ENCODE peak calls at places on chromosomes 11 and 22, in seven cellular contexts. L is osteocyte, S is HFF-Myc, Z is H1, V is heart right ventricle, N is neural progenitor cell, F is tibial nerve. Q is an unnamed sample.

GRCh38 chr22:49789289-49790141 is 38.2 kb downstream of the BRD1 start:
- DNase-seq in L (no peak), S (no peak), Z (no peak), V (peak; percentile 56), N (no peak), F (peak; percentile 30), Q (no peak)

GRCh38 chr11:7528514-7529049 is 14.8 kb downstream of the PPFIBP2 start:
- DNase-seq in L (no peak), S (no peak), Z (no peak), V (no peak), N (no peak), F (no peak), Q (no peak)

GRCh38 chr11:19455731-19456130 is 215.0 kb upstream of the E2F8 start:
- DNase-seq in L (no peak), S (no peak), Z (no peak), V (peak; percentile 32), N (no peak), F (no peak), Q (no peak)

GRCh38 chr22:31082606-31083376 is 1.7 kb downstream of the SMTN start:
- DNase-seq in L (no peak), S (no peak), Z (peak; percentile 79), V (peak; percentile 79), N (peak; percentile 45), F (no peak), Q (peak; percentile 56)

GRCh38 chr11:118081241-118081958 is 4.5 kb downstream of the TMPRSS4 start:
- DNase-seq in L (no peak), S (no peak), Z (no peak), V (no peak), N (no peak), F (no peak), Q (no peak)

GRCh38 chr11:5553347-5553746 is 5.0 kb upstream of the OR52H1 start:
- DNase-seq in L (no peak), S (no peak), Z (no peak), V (no peak), N (no peak), F (no peak), Q (no peak)

GRCh38 chr11:69810289-69811118 is 8.7 kb downstream of the FGF3 start:
- DNase-seq in L (no peak), S (no peak), Z (no peak), V (no peak), N (no peak), F (no peak), Q (no peak)

GRCh38 chr22:20238567-20239062 is 29.5 kb downstream of the RTN4R start:
- DNase-seq in L (no peak), S (no peak), Z (peak; percentile 87), V (peak; percentile 63), N (peak; percentile 85), F (no peak), Q (peak; percentile 64)

GRCh38 chr11:16278273-16278672 is 78.1 kb downstream of the SOX6 start:
- DNase-seq in L (no peak), S (no peak), Z (no peak), V (no peak), N (no peak), F (no peak), Q (no peak)

GRCh38 chr11:96254087-96254486 is 88.9 kb downstream of the MAML2 start:
- DNase-seq in L (no peak), S (no peak), Z (no peak), V (no peak), N (no peak), F (no peak), Q (no peak)

GRCh38 chr11:130110325-130111108 is 40.8 kb downstream of the APLP2 start:
- DNase-seq in L (no peak), S (no peak), Z (no peak), V (no peak), N (no peak), F (no peak), Q (no peak)

GRCh38 chr11:115990004-115990447 is 485.8 kb upstream of the CADM1 start:
- DNase-seq in L (no peak), S (no peak), Z (peak; percentile 90), V (peak; percentile 27), N (peak; percentile 74), F (no peak), Q (peak; percentile 44)

DNA sequence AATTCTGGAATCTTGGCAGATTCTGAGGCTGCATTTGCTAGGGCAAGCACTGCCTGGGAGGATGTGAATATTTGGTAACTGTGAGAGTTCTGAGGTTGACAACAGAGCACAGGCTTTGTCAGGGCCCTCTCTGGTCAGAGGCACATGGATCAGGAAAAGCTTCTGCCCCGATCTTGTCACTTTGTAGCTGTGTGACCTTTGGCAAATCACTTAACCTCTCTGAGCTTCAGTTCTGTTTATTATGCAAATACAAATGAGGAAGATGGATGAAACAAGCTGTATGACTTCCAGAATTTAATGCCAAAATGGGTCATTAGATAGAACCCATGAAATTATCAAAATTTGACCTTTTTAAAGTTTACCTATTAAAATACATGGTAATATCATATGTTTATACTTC is 94.9 kb downstream of the SEZ6L start:
- DNase-seq in L (no peak), S (no peak), Z (no peak), V (no peak), N (no peak), F (no peak), Q (no peak)
- TF ChIP-seq CTCF in L (no peak), S (no peak), Z (no peak), V (no peak), N (no peak), F (no peak), Q (no peak)

DNA sequence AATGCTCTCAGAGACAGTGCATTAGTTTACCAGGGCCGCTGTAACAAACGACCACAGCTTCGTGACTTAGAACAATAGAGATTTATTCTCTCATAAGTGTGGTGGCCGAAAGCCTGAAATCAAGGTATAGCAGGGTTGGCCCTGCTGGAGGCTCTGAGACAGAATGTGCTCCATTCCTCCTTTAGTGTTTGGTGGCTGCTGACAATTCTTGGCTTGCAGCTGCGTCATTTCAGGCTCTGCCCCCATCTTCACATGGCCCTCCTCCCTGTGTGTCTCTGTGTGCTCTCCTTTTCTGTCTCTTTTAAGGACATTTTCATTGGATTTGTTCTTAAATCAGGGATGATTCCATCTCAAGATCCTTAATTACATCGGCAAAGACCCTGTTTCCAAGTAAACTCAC is 10.3 kb upstream of the APOL6 start:
- DNase-seq in L (no peak), S (no peak), Z (no peak), V (no peak), N (no peak), F (no peak), Q (no peak)
- TF ChIP-seq CTCF in L (no peak), S (no peak), Z (no peak), V (no peak), N (no peak), F (no peak), Q (no peak)

DNA sequence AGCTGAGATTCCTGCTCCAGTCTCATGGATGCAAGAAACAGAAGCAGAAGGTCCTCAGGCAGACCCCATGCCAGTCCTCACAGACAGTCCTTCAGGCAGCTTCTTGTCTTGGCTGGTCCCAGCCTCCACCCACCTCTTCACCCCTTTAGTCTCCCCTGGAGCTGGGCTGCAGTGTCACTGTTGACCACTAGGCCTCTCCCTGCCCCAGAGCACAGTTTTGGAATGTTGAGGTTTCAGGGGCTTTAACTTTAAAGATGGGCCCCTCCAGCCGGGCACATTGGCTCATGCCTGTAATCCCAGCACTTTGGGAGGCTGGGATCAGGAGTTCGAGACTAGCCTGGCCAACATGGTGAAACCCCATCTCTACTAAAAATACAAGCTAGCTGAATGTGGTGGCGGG is 39.5 kb upstream of the GCAT start:
- DNase-seq in L (no peak), S (no peak), Z (peak; percentile 62), V (no peak), N (no peak), F (no peak), Q (no peak)
- TF ChIP-seq CTCF in L (peak; percentile 23), S (peak; percentile 45), Z (peak; percentile 56), V (no peak), N (peak; percentile 43), F (no peak), Q (peak; percentile 22)

GRCh38 chr11:123407996-123408597 is 22.0 kb upstream of the GRAMD1B start:
- DNase-seq in L (no peak), S (no peak), Z (no peak), V (no peak), N (no peak), F (no peak), Q (no peak)
- TF ChIP-seq CTCF in L (no peak), S (no peak), Z (no peak), V (no peak), N (no peak), F (no peak), Q (no peak)

DNA sequence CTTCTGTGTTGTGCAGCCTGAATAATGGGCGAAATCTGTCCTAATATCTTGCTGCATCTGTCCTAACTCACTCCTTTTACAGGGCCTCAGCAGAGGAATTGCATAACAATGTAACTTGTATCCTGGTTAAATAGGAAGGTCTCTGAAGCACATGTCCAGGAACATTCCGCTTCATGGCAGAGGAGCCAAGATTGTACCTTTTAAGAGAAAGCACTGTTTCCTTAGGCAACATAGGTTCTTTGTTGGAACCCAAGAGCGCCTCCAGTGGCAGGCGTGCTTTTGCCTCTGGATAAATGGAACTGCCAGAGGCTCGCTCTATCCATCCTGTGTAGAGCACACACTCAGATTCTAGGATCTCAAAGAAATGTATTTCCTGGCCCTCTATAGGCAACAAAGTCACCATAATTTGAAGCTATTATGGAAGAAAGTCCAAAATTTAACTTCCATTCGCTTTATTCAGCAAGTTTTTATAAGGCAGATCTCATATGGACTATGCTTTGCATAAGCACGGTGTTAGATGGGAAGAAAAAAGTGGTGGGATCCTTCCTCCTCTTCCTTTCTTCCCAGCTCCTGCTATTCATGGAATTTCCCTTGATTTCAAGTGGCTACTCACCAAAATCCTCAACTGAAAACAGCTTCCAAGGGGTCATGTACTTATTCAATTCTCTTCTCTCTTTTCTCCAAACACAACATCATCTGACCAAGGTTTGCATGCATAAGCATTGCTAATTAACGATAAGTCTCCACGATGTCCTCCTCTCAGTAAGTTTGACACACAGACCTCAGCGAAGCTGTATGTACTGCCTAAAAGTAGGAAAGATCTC is at the start of gene BLID:
- DNase-seq in L (no peak), S (no peak), Z (peak; percentile 74), V (peak; percentile 21), N (peak; percentile 80), F (peak; percentile 42), Q (peak; percentile 61)
- TF ChIP-seq CTCF in L (peak; percentile 57), S (peak; percentile 70), Z (peak; percentile 91), V (peak; percentile 34), N (peak; percentile 83), F (peak; percentile 52), Q (peak; percentile 69)

Q was measured in nephron progenitor cell.